ENCODE peak calls at places on chromosome 16, in six cellular contexts. L, Q, J, P, X and T are unnamed samples.

GRCh38 chr16:75377971-75378386 is 55.3 kb downstream of the CFDP1 start:
- DNase-seq in L (peak), Q (peak), J (peak), P (peak), X (no peak), T (no peak)

GRCh38 chr16:86418981-86419380 is 91.3 kb upstream of the FOXF1 start:
- DNase-seq in L (no peak), Q (no peak), J (no peak), P (no peak), X (no peak), T (no peak)

GRCh38 chr16:4767872-4768548 is 1.0 kb upstream of the ZNF500 start:
- DNase-seq in L (peak), Q (peak), J (no peak), P (peak), X (no peak), T (no peak)

GRCh38 chr16:66434619-66435430 is 7.7 kb downstream of the BEAN1 start:
- DNase-seq in L (no peak), Q (no peak), J (no peak), P (no peak), X (no peak), T (no peak)

GRCh38 chr16:77610496-77610895 is 111.8 kb upstream of the NUDT7 start:
- DNase-seq in L (no peak), Q (no peak), J (no peak), P (no peak), X (no peak), T (no peak)

GRCh38 chr16:85840395-85840794 is 40.9 kb downstream of the COX4I1 start:
- DNase-seq in L (no peak), Q (no peak), J (no peak), P (no peak), X (no peak), T (no peak)

GRCh38 chr16:83335076-83335475 is 472.7 kb upstream of the HSBP1 start:
- DNase-seq in L (no peak), Q (no peak), J (no peak), P (no peak), X (no peak), T (no peak)

GRCh38 chr16:77562497-77562896 is 127.7 kb upstream of the ADAMTS18 start:
- DNase-seq in L (no peak), Q (no peak), J (no peak), P (no peak), X (no peak), T (no peak)

GRCh38 chr16:29804455-29805231 is 1.7 kb upstream of the MAZ start:
- DNase-seq in L (peak), Q (no peak), J (no peak), P (no peak), X (no peak), T (no peak)

GRCh38 chr16:75860654-75861053 is 134.4 kb upstream of the CPHXL start:
- DNase-seq in L (no peak), Q (no peak), J (no peak), P (no peak), X (no peak), T (no peak)

GRCh38 chr16:50245417-50246298 is 20.7 kb upstream of the ADCY7 start:
- DNase-seq in L (no peak), Q (peak), J (no peak), P (peak), X (peak), T (no peak)

GRCh38 chr16:89037261-89038152 is 56.1 kb upstream of the ACSF3 start:
- DNase-seq in L (peak), Q (peak), J (no peak), P (no peak), X (no peak), T (no peak)

GRCh38 chr16:2122429-2122828 is 13.3 kb downstream of the PKD1 start:
- DNase-seq in L (no peak), Q (no peak), J (no peak), P (no peak), X (no peak), T (no peak)

GRCh38 chr16:17396762-17397498 is 73.8 kb downstream of the XYLT1 start:
- DNase-seq in L (no peak), Q (peak), J (peak), P (no peak), X (no peak), T (no peak)

GRCh38 chr16:73161977-73162376 is 114.0 kb upstream of the ZFHX3 start:
- DNase-seq in L (no peak), Q (peak), J (no peak), P (no peak), X (no peak), T (no peak)

GRCh38 chr16:57537596-57538234 is 1.3 kb upstream of the CCDC102A start:
- DNase-seq in L (no peak), Q (no peak), J (no peak), P (no peak), X (no peak), T (no peak)

GRCh38 chr16:51880776-51881175 is 666.2 kb downstream of the TOX3 start:
- DNase-seq in L (no peak), Q (peak), J (peak), P (peak), X (no peak), T (no peak)

GRCh38 chr16:30875881-30876791 is 17.7 kb downstream of the BCL7C start:
- DNase-seq in L (peak), Q (no peak), J (no peak), P (no peak), X (no peak), T (no peak)

GRCh38 chr16:88686062-88686438 is 257 bp downstream of the SNAI3 start:
- DNase-seq in L (no peak), Q (no peak), J (no peak), P (no peak), X (no peak), T (no peak)

GRCh38 chr16:47815655-47816054 is 340.1 kb downstream of the ABCC12 start:
- DNase-seq in L (no peak), Q (peak), J (no peak), P (no peak), X (no peak), T (no peak)

GRCh38 chr16:1778200-1779179 is 3.9 kb downstream of the SPSB3 start:
- DNase-seq in L (no peak), Q (peak), J (no peak), P (no peak), X (no peak), T (no peak)

GRCh38 chr16:23408242-23409201 is 44.5 kb downstream of the COG7 start:
- DNase-seq in L (no peak), Q (peak), J (peak), P (peak), X (no peak), T (no peak)

GRCh38 chr16:87740441-87740840 is 25.3 kb downstream of the KLHDC4 start:
- DNase-seq in L (no peak), Q (peak), J (no peak), P (peak), X (no peak), T (no peak)

GRCh38 chr16:54651440-54651839 is 279.2 kb upstream of the IRX5 start:
- DNase-seq in L (no peak), Q (no peak), J (no peak), P (no peak), X (no peak), T (no peak)